ENCODE peak calls at places on chromosomes 7 and 10, in six cellular contexts. T is PC-3, Y is hepatocyte, O is mammary epithelial cell, B is fibroblast of lung, F is PC-9. G is an unnamed sample.

GRCh38 chr10:51369903-51370302 is 295.6 kb downstream of the PRKG1 start:
- DNase-seq in T (peak), Y (no peak), O (no peak), B (peak), F (no peak), G (no peak)

GRCh38 chr10:69100136-69100872 is 12.4 kb downstream of the SRGN start:
- DNase-seq in T (no peak), Y (no peak), O (no peak), B (no peak), F (no peak), G (peak)

GRCh38 chr7:134366481-134366880 is 49.8 kb upstream of the SLC35B4 start:
- DNase-seq in T (no peak), Y (no peak), O (no peak), B (no peak), F (no peak), G (no peak)

GRCh38 chr10:106577266-106577665 is 587.2 kb downstream of the SORCS1 start:
- DNase-seq in T (peak), Y (peak), O (peak), B (peak), F (no peak), G (peak)

GRCh38 chr7:52586704-52587103 is 448.7 kb upstream of the POM121L12 start:
- DNase-seq in T (no peak), Y (no peak), O (no peak), B (peak), F (no peak), G (peak)

GRCh38 chr7:150449206-150449956 is 1.0 kb upstream of the GIMAP8 start:
- DNase-seq in T (no peak), Y (no peak), O (no peak), B (no peak), F (no peak), G (no peak)

GRCh38 chr10:35307297-35307696 is 29.0 kb upstream of the CCNY start:
- DNase-seq in T (peak), Y (peak), O (peak), B (peak), F (no peak), G (no peak)

GRCh38 chr7:30920021-30920583 is 8.4 kb downstream of the AQP1 start:
- DNase-seq in T (peak), Y (no peak), O (no peak), B (peak), F (no peak), G (no peak)

GRCh38 chr7:121204537-121204936 is 124.3 kb upstream of the WNT16 start:
- DNase-seq in T (no peak), Y (peak), O (no peak), B (no peak), F (no peak), G (no peak)

GRCh38 chr10:75209325-75210192 is 1.0 kb upstream of the VDAC2 start:
- DNase-seq in T (peak), Y (peak), O (no peak), B (peak), F (no peak), G (no peak)

DNA sequence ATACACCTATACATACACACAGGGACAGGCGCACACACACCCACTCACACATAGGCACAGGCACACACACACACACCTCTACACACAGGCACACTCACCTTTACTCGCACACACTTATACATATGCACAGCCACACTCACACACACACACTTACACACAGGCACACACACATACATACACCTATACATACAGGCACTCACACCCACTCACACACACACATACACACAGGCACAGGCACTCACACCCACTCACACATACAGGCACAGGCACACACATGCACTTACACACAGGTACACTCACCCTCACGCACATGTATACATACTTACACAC is 60.2 kb upstream of the CHST15 start:
- DNase-seq in T (no peak), Y (no peak), O (no peak), B (no peak), F (no peak), G (no peak)
- H3K4me3 ChIP-seq in T (no peak), Y (no peak), O (no peak), B (no peak), F (peak), G (no peak)

GRCh38 chr10:123993534-123994416 is 99.6 kb downstream of the CHST15 start:
- DNase-seq in T (no peak), Y (no peak), O (no peak), B (no peak), F (no peak), G (no peak)

GRCh38 chr10:123995461-123996131 is 97.8 kb downstream of the CHST15 start:
- DNase-seq in T (peak), Y (peak), O (peak), B (peak), F (peak), G (peak)

GRCh38 chr10:123996302-123996701 is 97.1 kb downstream of the CHST15 start:
- DNase-seq in T (peak), Y (no peak), O (no peak), B (no peak), F (no peak), G (no peak)

GRCh38 chr10:123995082-123995460 is 98.3 kb downstream of the CHST15 start:
- DNase-seq in T (no peak), Y (no peak), O (no peak), B (no peak), F (no peak), G (no peak)

GRCh38 chr10:123994417-123995081 is 98.8 kb downstream of the CHST15 start:
- DNase-seq in T (peak), Y (peak), O (peak), B (peak), F (peak), G (peak)
- TF ChIP-seq EZH2 in T (no peak), Y (no peak), O (no peak), B (no peak), F (no peak), G (no peak)

GRCh38 chr10:126433351-126433750 is 45.1 kb upstream of the ADAM12 start:
- DNase-seq in T (peak), Y (no peak), O (peak), B (peak), F (peak), G (no peak)

GRCh38 chr10:126437661-126438406 is 49.6 kb upstream of the ADAM12 start:
- DNase-seq in T (no peak), Y (no peak), O (no peak), B (no peak), F (no peak), G (no peak)

GRCh38 chr10:126431816-126432215 is 43.5 kb upstream of the ADAM12 start:
- DNase-seq in T (no peak), Y (no peak), O (no peak), B (no peak), F (no peak), G (no peak)

GRCh38 chr10:126432507-126432906 is 44.2 kb upstream of the ADAM12 start:
- DNase-seq in T (no peak), Y (no peak), O (no peak), B (no peak), F (no peak), G (no peak)

GRCh38 chr10:126434235-126434634 is 46.0 kb upstream of the ADAM12 start:
- DNase-seq in T (no peak), Y (no peak), O (no peak), B (no peak), F (no peak), G (no peak)
- H3K4me3 ChIP-seq in T (no peak), Y (no peak), O (no peak), B (no peak), F (no peak), G (no peak)

DNA sequence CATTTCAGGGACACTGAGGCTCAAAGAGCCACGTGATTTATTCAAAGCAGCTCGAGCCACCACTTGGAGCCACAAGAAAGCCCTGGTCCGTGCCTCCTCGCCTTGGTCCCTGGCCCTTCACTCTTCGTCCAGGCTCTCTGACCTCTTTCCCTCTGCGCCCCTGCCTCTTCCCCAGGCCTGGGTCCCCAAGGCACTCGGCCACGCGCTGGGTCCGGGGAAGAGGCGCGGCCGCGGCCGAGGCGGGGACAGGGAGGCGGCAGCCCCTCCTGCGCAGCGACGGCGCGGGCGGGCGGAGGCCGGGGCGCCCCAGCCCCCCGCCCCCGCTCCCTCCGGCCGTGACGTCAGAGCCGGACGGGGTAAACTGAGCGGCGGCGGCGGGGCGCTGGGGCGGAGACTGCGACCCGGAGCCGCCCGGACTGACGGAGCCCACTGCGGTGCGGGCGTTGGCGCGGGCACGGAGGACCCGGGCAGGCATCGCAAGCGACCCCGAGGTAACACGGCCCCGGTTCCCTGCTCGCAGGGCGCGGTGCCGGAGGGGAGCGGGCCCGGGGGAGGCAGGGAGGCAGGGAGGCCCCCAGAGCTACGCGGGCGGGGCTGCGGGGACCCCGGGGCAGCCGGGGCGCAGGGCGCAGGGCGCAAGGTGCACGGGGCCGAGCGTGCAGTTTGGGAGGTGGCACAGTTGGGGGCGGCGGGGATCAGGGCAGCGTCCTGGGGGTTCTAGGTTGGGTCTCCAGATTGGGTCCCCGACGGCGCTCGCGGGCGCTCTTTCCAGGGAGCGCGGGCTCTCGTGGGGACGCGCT is at the start of gene SLC18A2:
- DNase-seq in T (no peak), Y (no peak), O (no peak), B (no peak), F (no peak), G (peak)
- TF ChIP-seq EZH2 in T (no peak), Y (peak), O (peak), B (peak), F (no peak), G (no peak)

DNA sequence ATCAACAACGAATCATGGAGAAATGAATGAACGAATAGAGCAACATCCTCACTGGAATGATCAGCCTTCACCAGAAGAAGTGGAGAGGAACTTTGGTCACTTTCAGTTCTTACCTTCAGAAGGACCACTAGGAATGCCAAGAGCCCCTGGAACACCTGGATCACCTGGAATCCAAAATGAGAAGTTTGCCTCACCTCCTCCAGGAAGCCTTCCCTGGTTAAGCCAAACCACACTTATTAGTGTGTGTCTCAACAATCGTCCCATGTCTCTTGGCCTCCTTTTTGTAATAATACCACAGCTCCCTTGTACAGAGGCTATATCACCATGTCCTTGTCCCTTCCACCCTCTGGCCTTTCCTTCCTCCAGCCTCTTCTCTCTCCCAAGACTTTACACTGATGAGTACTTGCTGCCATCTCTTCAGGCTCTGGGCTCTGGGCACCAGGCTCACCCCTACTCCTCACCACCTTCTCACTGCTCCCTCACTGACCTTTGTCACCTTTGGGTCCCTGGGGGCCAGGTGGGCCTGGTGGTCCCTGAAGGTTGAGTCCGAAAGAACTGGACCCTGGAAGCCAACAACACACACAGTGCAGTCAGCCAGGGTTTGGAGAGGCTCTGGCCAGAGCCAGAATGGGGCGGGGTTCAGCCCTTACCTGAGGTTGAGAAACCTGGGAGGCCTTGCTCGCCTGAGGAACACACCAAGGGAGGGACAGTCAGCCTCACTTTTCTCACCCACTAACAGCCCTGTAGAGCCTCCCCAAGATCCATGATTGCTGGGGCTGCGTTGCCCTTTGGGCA is 46.5 kb downstream of the COL17A1 start:
- DNase-seq in T (no peak), Y (no peak), O (no peak), B (no peak), F (no peak), G (no peak)
- H3K4me3 ChIP-seq in T (no peak), Y (no peak), O (no peak), B (no peak), F (no peak), G (no peak)